ENCODE peak calls at places on chromosomes 12 and 14, in five cellular contexts. H is islet precursor cell; A is progenitor cell of endocrine pancreas; B is stimulated activated CD4-positive, alpha-beta T cell treated with anti-CD3 and anti-CD28 coated beads, Interleukin-4, amount 100 ng/mL, for 24 hours; F is bronchial epithelial cell. O is an unnamed sample.

GRCh38 chr12:47975816-47976215 is 12.4 kb downstream of the TMEM106C start:
- DNase-seq in B (no peak), A (no peak), F (no peak), H (no peak), O (no peak)

GRCh38 chr12:3225154-3225795 is 148.1 kb downstream of the TSPAN9 start:
- DNase-seq in A (no peak), H (no peak), B (no peak), F (no peak), O (no peak)

GRCh38 chr12:89098390-89099102 is 253.8 kb downstream of the DUSP6 start:
- DNase-seq in F (peak; percentile 21), B (no peak), H (peak; percentile 83), A (no peak), O (peak; percentile 24)

GRCh38 chr12:68613209-68613904 is 2.7 kb downstream of the RAP1B start:
- DNase-seq in B (peak; percentile 53), A (no peak), F (no peak), H (no peak), O (no peak)

GRCh38 chr12:67993143-67993542 is 3.9 kb downstream of the IFNG-AS1 start:
- DNase-seq in A (no peak), B (no peak), F (no peak), H (no peak), O (no peak)

GRCh38 chr14:76355771-76356170 is 20.2 kb upstream of the ESRRB start:
- DNase-seq in F (no peak), H (no peak), B (no peak), A (no peak), O (no peak)

GRCh38 chr12:22334696-22335290 is at the start of gene ST8SIA1:
- DNase-seq in B (peak; percentile 52), A (peak; percentile 54), H (peak; percentile 63), F (no peak), O (no peak)

GRCh38 chr12:66393890-66394289 is 91.6 kb downstream of the HELB start:
- DNase-seq in A (no peak), B (no peak), H (no peak), F (no peak), O (no peak)

GRCh38 chr12:47954058-47954457 is 9.3 kb upstream of the TMEM106C start:
- DNase-seq in B (no peak), H (peak; percentile 94), F (peak; percentile 65), A (no peak), O (no peak)

GRCh38 chr14:64788706-64789105 is 84.5 kb downstream of the PLEKHG3 start:
- DNase-seq in F (peak; percentile 93), H (no peak), A (no peak), B (no peak), O (no peak)

GRCh38 chr12:115261691-115262398 is 577.9 kb upstream of the TBX3 start:
- DNase-seq in H (peak; percentile 80), F (no peak), A (no peak), B (no peak), O (no peak)

GRCh38 chr14:77882631-77883030 is 82.7 kb downstream of the ADCK1 start:
- DNase-seq in H (peak; percentile 90), F (no peak), B (no peak), A (no peak), O (no peak)

GRCh38 chr14:94029250-94029649 is 3.1 kb downstream of the OTUB2 start:
- DNase-seq in A (no peak), H (no peak), B (no peak), F (no peak), O (no peak)

GRCh38 chr14:93246534-93246933 is 39.5 kb downstream of the UBR7 start:
- DNase-seq in H (no peak), A (no peak), B (no peak), F (no peak), O (no peak)

GRCh38 chr12:125272252-125272980 is 207.2 kb downstream of the AACS start:
- DNase-seq in H (peak; percentile 52), A (no peak), F (no peak), B (no peak), O (no peak)

O was measured in SK-N-MC.